ENCODE peak calls at places on chromosomes 16 and 17, in seven cellular contexts. H is AG10803; L is epithelial cell of esophagus; F is skeletal muscle cell; T is naive thymus-derived CD4-positive, alpha-beta T cell; B is lung; Y is CD8-positive, alpha-beta memory T cell. Z is an unnamed sample.

GRCh38 chr16:28561557-28562187 is 8.0 kb downstream of the SGF29 start:
- DNase-seq in Y (no peak), H (no peak), T (no peak), L (no peak), F (no peak), B (peak), Z (no peak)

GRCh38 chr17:11558681-11559234 is 39.5 kb upstream of the DNAH9 start:
- DNase-seq in F (no peak), T (no peak), L (no peak), Y (no peak), H (no peak), B (no peak), Z (no peak)

GRCh38 chr16:84236671-84237070 is 3.1 kb downstream of the KCNG4 start:
- DNase-seq in Y (no peak), B (no peak), L (no peak), T (no peak), F (no peak), H (no peak), Z (no peak)

GRCh38 chr17:77476920-77477805 is 336.4 kb downstream of the SEC14L1 start:
- DNase-seq in F (peak), B (peak), L (peak), Y (no peak), H (peak), T (no peak), Z (peak)

GRCh38 chr17:44314869-44315661 is 6.7 kb downstream of the RUNDC3A start:
- DNase-seq in T (peak), H (no peak), B (no peak), F (no peak), L (peak), Y (peak), Z (no peak)

GRCh38 chr16:62755938-62756337 is 719.7 kb upstream of the CDH8 start:
- DNase-seq in B (no peak), Y (no peak), T (no peak), F (no peak), H (no peak), L (no peak), Z (no peak)

GRCh38 chr16:83713597-83713996 is 94.2 kb upstream of the HSBP1 start:
- DNase-seq in B (peak), H (no peak), L (no peak), Y (no peak), T (no peak), F (no peak), Z (no peak)

GRCh38 chr17:32626371-32626770 is 139.6 kb downstream of the CDK5R1 start:
- DNase-seq in T (no peak), H (no peak), L (no peak), F (no peak), B (no peak), Y (no peak), Z (no peak)

GRCh38 chr16:11004957-11005610 is 60.7 kb downstream of the CLEC16A start:
- DNase-seq in H (peak), Y (no peak), B (no peak), L (peak), F (peak), T (no peak), Z (peak)

GRCh38 chr16:85569615-85570212 is 43.4 kb upstream of the GSE1 start:
- DNase-seq in F (peak), B (peak), Y (peak), L (no peak), H (peak), T (no peak), Z (no peak)

GRCh38 chr16:72715267-72715666 is 332.7 kb downstream of the ZFHX3 start:
- DNase-seq in H (peak), T (no peak), B (no peak), F (no peak), Y (no peak), L (peak), Z (no peak)

GRCh38 chr17:80883831-80884735 is 107.6 kb upstream of the CHMP6 start:
- DNase-seq in H (no peak), F (no peak), L (no peak), Y (no peak), T (no peak), B (no peak), Z (no peak)

GRCh38 chr16:64687796-64688195 is 434.1 kb downstream of the CDH11 start:
- DNase-seq in F (no peak), L (no peak), H (no peak), Y (no peak), B (no peak), T (no peak), Z (no peak)

GRCh38 chr16:11354733-11355574 is 9.7 kb downstream of the RMI2 start:
- DNase-seq in F (no peak), B (no peak), Y (peak), L (no peak), H (peak), T (peak), Z (no peak)

GRCh38 chr16:70685061-70685937 is 554 bp downstream of the MTSS2 start:
- DNase-seq in T (no peak), F (no peak), Y (no peak), H (no peak), B (no peak), L (peak), Z (no peak)

GRCh38 chr16:79274197-79274596 is 326.3 kb downstream of the MAF start:
- DNase-seq in B (no peak), F (no peak), L (no peak), T (no peak), H (no peak), Y (no peak), Z (no peak)

GRCh38 chr16:56193951-56194726 is 2.9 kb downstream of the GNAO1 start:
- DNase-seq in H (peak), Y (peak), T (peak), L (peak), F (peak), B (peak), Z (no peak)

GRCh38 chr17:61407211-61407911 is 7.7 kb downstream of the TBX2 start:
- DNase-seq in Y (no peak), B (no peak), L (no peak), F (no peak), H (no peak), T (no peak), Z (no peak)

GRCh38 chr16:79492036-79492435 is 108.5 kb downstream of the MAF start:
- DNase-seq in T (no peak), B (no peak), L (no peak), F (no peak), H (no peak), Y (no peak), Z (no peak)

GRCh38 chr16:48287239-48287638 is 39.9 kb upstream of the ABCC11 start:
- DNase-seq in L (no peak), F (no peak), Y (no peak), B (no peak), T (no peak), H (no peak), Z (no peak)

GRCh38 chr17:63816669-63817068 is 10.6 kb upstream of the PSMC5 start:
- DNase-seq in Y (no peak), L (no peak), H (no peak), T (no peak), B (no peak), F (no peak), Z (no peak)

GRCh38 chr17:17693955-17694228 is 12.6 kb downstream of the RAI1 start:
- DNase-seq in B (no peak), L (no peak), H (no peak), Y (no peak), T (no peak), F (no peak), Z (no peak)

GRCh38 chr17:57213180-57213825 is 43.0 kb upstream of the MSI2 start:
- DNase-seq in F (no peak), L (peak), Y (no peak), B (no peak), T (no peak), H (no peak), Z (no peak)

GRCh38 chr16:56609463-56609921 is 1.1 kb downstream of the MT2A start:
- DNase-seq in T (peak), Y (peak), L (peak), H (peak), F (peak), B (peak), Z (peak)

GRCh38 chr16:68492501-68493411 is 44.4 kb upstream of the SMPD3 start:
- DNase-seq in H (no peak), T (no peak), F (no peak), L (no peak), Y (no peak), B (no peak), Z (no peak)

GRCh38 chr17:31907342-31907975 is 6.0 kb upstream of the UTP6 start:
- DNase-seq in L (peak), T (peak), F (peak), Y (peak), B (no peak), H (peak), Z (no peak)

GRCh38 chr16:25063865-25064264 is 47.7 kb upstream of the LCMT1 start:
- DNase-seq in T (no peak), F (no peak), B (no peak), H (peak), Y (no peak), L (no peak), Z (no peak)

GRCh38 chr17:42670925-42671657 is 5.7 kb downstream of the PLEKHH3 start:
- DNase-seq in T (no peak), H (no peak), Y (no peak), B (no peak), L (no peak), F (no peak), Z (no peak)

GRCh38 chr16:85384831-85385462 is 228.2 kb upstream of the GSE1 start:
- DNase-seq in H (no peak), F (no peak), T (no peak), B (no peak), Y (no peak), L (peak), Z (no peak)

GRCh38 chr17:4167786-4168185 is 24.8 kb downstream of the CYB5D2 start:
- DNase-seq in H (no peak), B (no peak), F (no peak), L (no peak), T (peak), Y (peak), Z (no peak)

GRCh38 chr17:58082341-58082869 is 814 bp upstream of the DYNLL2 start:
- DNase-seq in F (no peak), L (no peak), T (no peak), H (no peak), B (no peak), Y (no peak), Z (no peak)

GRCh38 chr17:80126449-80126715 is 20.5 kb downstream of the EIF4A3 start:
- DNase-seq in T (no peak), H (no peak), L (no peak), Y (no peak), B (no peak), F (no peak), Z (no peak)

GRCh38 chr16:86704516-86704915 is 126.2 kb downstream of the FOXL1 start:
- DNase-seq in F (no peak), T (no peak), B (no peak), H (no peak), L (no peak), Y (no peak), Z (no peak)

GRCh38 chr16:82229800-82230619 is 60.0 kb upstream of the MPHOSPH6 start:
- DNase-seq in F (peak), L (peak), B (peak), T (peak), H (peak), Y (peak), Z (peak)

GRCh38 chr17:68458260-68459029 is 1.1 kb upstream of the WIPI1 start:
- DNase-seq in L (no peak), T (no peak), F (no peak), B (no peak), Y (no peak), H (no peak), Z (no peak)
- H3K4me3 ChIP-seq in L (peak), T (peak), F (peak), B (no peak), Y (peak), H (peak), Z (peak)

GRCh38 chr17:9432121-9432866 is 143.3 kb downstream of the STX8 start:
- DNase-seq in T (no peak), B (no peak), H (peak), Y (no peak), F (peak), L (no peak), Z (no peak)
- H3K4me3 ChIP-seq in T (no peak), B (no peak), H (no peak), Y (no peak), F (no peak), L (no peak), Z (no peak)

GRCh38 chr16:57643902-57644301 is 15.5 kb downstream of the ADGRG1 start:
- DNase-seq in T (no peak), Y (no peak), B (no peak), L (no peak), F (no peak), H (no peak), Z (no peak)
- H3K4me3 ChIP-seq in T (no peak), Y (no peak), B (no peak), L (no peak), F (no peak), H (no peak), Z (no peak)

DNA sequence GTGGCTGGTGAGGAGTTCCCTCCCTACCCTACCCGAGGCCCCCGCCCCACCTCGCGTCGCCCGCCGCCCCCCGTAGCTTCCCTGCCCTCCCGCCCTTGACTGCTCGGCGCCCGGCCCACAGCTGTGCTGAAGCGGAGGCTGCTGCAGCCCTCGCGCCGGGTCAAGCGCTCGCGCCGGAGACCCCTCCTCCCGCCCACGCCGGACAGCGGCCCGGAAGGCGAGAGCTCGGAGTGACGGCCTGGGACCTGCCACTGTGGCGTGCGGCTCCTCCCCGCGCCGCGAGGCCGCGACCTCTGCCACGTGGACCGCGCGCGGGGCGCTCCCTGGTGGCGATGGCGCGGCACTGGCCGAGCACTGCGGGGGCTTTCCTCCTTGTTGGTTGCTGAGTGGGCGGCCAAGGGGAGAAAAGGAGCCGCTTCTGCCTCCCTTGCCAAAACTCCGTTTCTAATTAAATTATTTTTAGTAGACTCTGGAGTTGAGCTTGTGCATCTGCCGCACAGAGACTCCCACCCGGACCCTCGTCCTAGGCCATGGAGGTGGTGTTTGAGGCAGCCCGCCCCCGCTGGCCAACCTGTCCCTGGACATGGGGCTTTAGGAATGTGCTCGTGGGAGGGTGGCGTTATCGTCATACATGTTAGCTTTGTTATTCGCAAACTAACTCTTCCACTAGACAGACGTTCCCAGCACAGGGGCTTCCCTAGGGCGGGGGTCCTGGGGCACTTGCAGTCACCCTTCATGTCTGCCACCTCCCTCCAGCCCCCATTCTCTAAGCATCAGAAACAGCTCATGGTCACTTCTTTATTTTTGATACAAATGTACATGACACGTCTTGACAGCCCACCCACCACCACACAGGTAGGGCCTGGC is 4.4 kb downstream of the TP53I13 start:
- DNase-seq in H (peak), B (no peak), T (peak), Y (peak), L (no peak), F (no peak), Z (no peak)
- H3K4me3 ChIP-seq in H (no peak), B (no peak), T (no peak), Y (no peak), L (no peak), F (no peak), Z (peak)

GRCh38 chr16:67147437-67148140 is 3.2 kb downstream of the B3GNT9 start:
- DNase-seq in T (no peak), L (peak), B (no peak), F (no peak), Y (no peak), H (no peak), Z (no peak)
- H3K4me3 ChIP-seq in T (no peak), L (no peak), B (no peak), F (no peak), Y (no peak), H (no peak), Z (no peak)

DNA sequence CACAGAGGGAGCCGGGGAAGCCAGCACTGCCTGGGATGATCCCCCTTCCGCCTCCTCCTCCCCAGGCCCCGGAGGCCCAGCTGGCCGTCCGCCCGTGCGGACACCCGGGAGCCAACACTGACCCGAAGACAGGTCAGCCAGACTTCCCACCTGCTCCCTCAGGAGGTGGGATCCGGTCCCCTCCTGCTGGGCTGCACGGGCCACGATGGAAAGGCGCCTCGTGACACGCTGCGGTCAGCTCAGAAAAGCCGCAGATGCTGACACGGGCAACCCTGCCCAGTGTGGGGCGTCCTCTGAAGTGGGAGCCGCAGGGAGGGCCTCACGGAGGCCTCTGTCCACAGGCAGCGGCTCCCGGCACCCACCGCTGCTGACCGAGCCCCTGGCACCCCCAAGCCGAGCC is 49.3 kb downstream of the CBFA2T3 start:
- DNase-seq in L (no peak), F (no peak), T (no peak), Y (no peak), H (no peak), B (no peak), Z (no peak)
- H3K4me3 ChIP-seq in L (no peak), F (no peak), T (no peak), Y (no peak), H (no peak), B (no peak), Z (no peak)

GRCh38 chr17:74043976-74044375 is 159.5 kb upstream of the RPL38 start:
- DNase-seq in H (no peak), B (no peak), T (no peak), F (no peak), Y (no peak), L (no peak), Z (no peak)

GRCh38 chr17:74042744-74043486 is 160.6 kb upstream of the RPL38 start:
- DNase-seq in B (no peak), H (peak), L (peak), Y (no peak), F (peak), T (no peak), Z (peak)

GRCh38 chr17:74040729-74041128 is 162.7 kb upstream of the RPL38 start:
- DNase-seq in F (no peak), L (no peak), T (no peak), Y (no peak), H (no peak), B (no peak), Z (no peak)

GRCh38 chr17:74040291-74040690 is 163.2 kb upstream of the RPL38 start:
- DNase-seq in Y (no peak), H (no peak), F (no peak), T (no peak), L (no peak), B (no peak), Z (no peak)

GRCh38 chr17:74042241-74042640 is 161.2 kb upstream of the RPL38 start:
- DNase-seq in T (no peak), L (no peak), F (no peak), Y (no peak), B (no peak), H (no peak), Z (no peak)
- H3K4me3 ChIP-seq in T (no peak), L (no peak), F (no peak), Y (no peak), B (no peak), H (no peak), Z (no peak)

GRCh38 chr17:68589086-68589485 is 12.1 kb downstream of the FAM20A start:
- DNase-seq in B (no peak), H (no peak), F (no peak), L (no peak), Y (no peak), T (no peak), Z (no peak)

GRCh38 chr17:68593331-68593710 is 7.8 kb downstream of the FAM20A start:
- DNase-seq in B (no peak), H (peak), F (no peak), T (no peak), L (no peak), Y (no peak), Z (no peak)

GRCh38 chr17:68592004-68592403 is 9.2 kb downstream of the FAM20A start:
- DNase-seq in B (no peak), H (peak), Y (no peak), F (no peak), L (no peak), T (no peak), Z (no peak)

GRCh38 chr17:68592667-68593330 is 8.4 kb downstream of the FAM20A start:
- DNase-seq in Y (no peak), B (no peak), H (peak), T (no peak), F (no peak), L (no peak), Z (no peak)

DNA sequence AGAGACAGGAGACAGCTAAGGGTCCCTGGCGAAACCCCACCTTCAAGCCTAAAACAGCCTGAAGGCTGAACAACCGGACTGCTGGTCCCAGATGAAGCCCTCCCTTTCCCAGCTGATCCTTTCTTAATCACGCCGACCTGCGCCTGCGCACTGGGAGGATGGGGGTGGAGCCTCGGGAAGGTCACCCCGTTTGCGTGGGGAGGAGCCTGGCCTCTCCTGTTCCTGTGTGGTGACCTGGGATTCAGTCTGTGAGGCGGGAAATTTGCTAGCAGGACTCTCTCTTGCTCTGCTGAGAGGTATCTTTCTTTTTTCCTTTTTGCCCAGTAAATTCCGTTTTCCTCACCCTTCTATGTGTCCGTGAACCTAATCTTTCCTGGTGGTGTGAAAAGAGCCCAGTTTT is 9.6 kb downstream of the FAM20A start:
- DNase-seq in Y (no peak), L (no peak), B (no peak), T (no peak), H (no peak), F (no peak), Z (no peak)
- H3K4me3 ChIP-seq in Y (no peak), L (no peak), B (no peak), T (no peak), H (no peak), F (peak), Z (no peak)

GRCh38 chr17:35539659-35540026 is 2.2 kb upstream of the SLFN12L start:
- DNase-seq in F (no peak), H (no peak), Y (no peak), L (no peak), T (no peak), B (no peak), Z (no peak)
- H3K4me3 ChIP-seq in F (no peak), H (no peak), Y (peak), L (no peak), T (peak), B (no peak), Z (no peak)

GRCh38 chr17:39027037-39027436 is 59.8 kb upstream of the FBXO47 start:
- DNase-seq in Y (no peak), T (no peak), B (peak), H (peak), L (peak), F (no peak), Z (no peak)
- H3K4me3 ChIP-seq in Y (peak), T (peak), B (peak), H (peak), L (peak), F (peak), Z (peak)